ENCODE peak calls at places on chromosomes 6 and 20, in six cellular contexts. X is CD8-positive, alpha-beta memory T cell; I is sciatic nerve; G is T-helper 1 cell; Y is psoas muscle; N is nephron progenitor cell. K is an unnamed sample.

GRCh38 chr6:102118034-102118433 is 724.5 kb downstream of the GRIK2 start:
- DNase-seq in Y (no peak), G (no peak), X (no peak), N (no peak), I (no peak), K (no peak)

GRCh38 chr6:168192195-168192900 is 113.3 kb upstream of the FRMD1 start:
- DNase-seq in N (no peak), Y (no peak), I (peak; percentile 41), X (no peak), G (no peak), K (no peak)

GRCh38 chr6:36827261-36828079 is 11.8 kb downstream of the CPNE5 start:
- DNase-seq in G (no peak), I (no peak), Y (no peak), N (no peak), X (no peak), K (no peak)

GRCh38 chr20:61907081-61907891 is 158.4 kb downstream of the TAF4 start:
- DNase-seq in I (no peak), X (no peak), N (no peak), G (no peak), Y (peak; percentile 30), K (no peak)

GRCh38 chr20:56343861-56344381 is 14.9 kb upstream of the FAM210B start:
- DNase-seq in X (no peak), N (peak; percentile 86), I (peak; percentile 67), Y (no peak), G (no peak), K (no peak)

GRCh38 chr6:110554966-110555460 is 78.6 kb upstream of the SLC22A16 start:
- DNase-seq in G (no peak), N (no peak), Y (no peak), X (no peak), I (peak; percentile 74), K (no peak)

GRCh38 chr6:163828038-163828790 is 413.7 kb downstream of the QKI start:
- DNase-seq in X (no peak), Y (peak; percentile 72), I (no peak), N (no peak), G (no peak), K (no peak)

GRCh38 chr6:116884530-116884929 is 7.5 kb downstream of the RFX6 start:
- DNase-seq in N (no peak), G (no peak), X (no peak), I (no peak), Y (no peak), K (no peak)

GRCh38 chr20:49482621-49483017 is at the start of gene KCNB1:
- DNase-seq in G (peak; percentile 24), I (peak; percentile 74), X (peak; percentile 28), N (peak; percentile 96), Y (peak; percentile 83), K (peak; percentile 8)

GRCh38 chr6:152185158-152185574 is 377.7 kb downstream of the ESR1 start:
- DNase-seq in X (peak; percentile 45), N (no peak), G (no peak), I (no peak), Y (no peak), K (no peak)

GRCh38 chr6:136945626-136946235 is 23.6 kb downstream of the SLC35D3 start:
- DNase-seq in X (no peak), G (no peak), N (no peak), Y (no peak), I (no peak), K (no peak)

K was measured in stimulated activated naive CD4-positive, alpha-beta T cell.